ENCODE peak calls at places on chromosome 14, in eight cellular contexts. T is left lobe of liver, M is AG08395, S is NCI-H446, K is C1 segment of cervical spinal cord, Q is naive B cell, E is GM20000, U is retina. X is an unnamed sample.

GRCh38 chr14:105491366-105492006 is 440 bp downstream of the TEDC1 start:
- DNase-seq in T (peak; percentile 86), M (peak; percentile 65), S (peak; percentile 87), K (no peak), Q (peak; percentile 71), E (peak; percentile 96), U (no peak), X (no peak)

GRCh38 chr14:102235275-102235897 is 69.6 kb downstream of the MOK start:
- DNase-seq in T (peak; percentile 84), M (peak; percentile 90), S (peak; percentile 80), K (peak; percentile 44), Q (peak; percentile 55), E (peak; percentile 90), U (peak; percentile 75), X (peak; percentile 85)

GRCh38 chr14:66717571-66718140 is 209.7 kb downstream of the GPHN start:
- DNase-seq in T (no peak), M (no peak), S (no peak), K (no peak), Q (no peak), E (no peak), U (no peak), X (no peak)

GRCh38 chr14:68285421-68286179 is 466.0 kb downstream of the RAD51B start:
- DNase-seq in T (no peak), M (peak; percentile 20), S (no peak), K (no peak), Q (peak; percentile 72), E (no peak), U (no peak), X (no peak)

GRCh38 chr14:100302616-100303015 is 3.6 kb downstream of the SLC25A29 start:
- DNase-seq in T (no peak), M (no peak), S (no peak), K (no peak), Q (no peak), E (no peak), U (no peak), X (no peak)

GRCh38 chr14:52325126-52325525 is 11.0 kb downstream of the PTGER2 start:
- DNase-seq in T (no peak), M (no peak), S (no peak), K (no peak), Q (peak; percentile 73), E (peak; percentile 76), U (no peak), X (no peak)

GRCh38 chr14:92465353-92466067 is 48.1 kb upstream of the RIN3 start:
- DNase-seq in T (no peak), M (no peak), S (no peak), K (no peak), Q (no peak), E (no peak), U (no peak), X (no peak)

GRCh38 chr14:92542766-92543554 is 29.4 kb downstream of the RIN3 start:
- DNase-seq in T (no peak), M (no peak), S (no peak), K (no peak), Q (no peak), E (no peak), U (no peak), X (no peak)

X was measured in mesothelial cell of epicardium.